ENCODE peak calls at places on chromosomes 12 and 14, in five cellular contexts. Z is lower leg skin; J is WTC11; O is progenitor cell of endocrine pancreas; C is activated naive CD4-positive, alpha-beta T cell treated with anti-CD3 and anti-CD28 coated beads for 36 hours. E is an unnamed sample.

GRCh38 chr12:71299541-71300376 is 139.8 kb upstream of the LGR5 start:
- DNase-seq in Z (no peak), J (no peak), O (no peak), C (no peak), E (no peak)

GRCh38 chr12:77102691-77103090 is 37.3 kb upstream of the E2F7 start:
- DNase-seq in Z (no peak), J (no peak), O (no peak), C (no peak), E (no peak)

GRCh38 chr14:95460647-95461478 is 55.6 kb downstream of the SYNE3 start:
- DNase-seq in Z (no peak), J (peak; percentile 22), O (no peak), C (no peak), E (peak; percentile 25)

GRCh38 chr12:56410768-56411167 is 38.5 kb downstream of the TIMELESS start:
- DNase-seq in Z (no peak), J (no peak), O (no peak), C (no peak), E (no peak)

GRCh38 chr12:107558141-107558815 is 127.3 kb upstream of the PWP1 start:
- DNase-seq in Z (no peak), J (no peak), O (no peak), C (no peak), E (no peak)

GRCh38 chr14:61608245-61609142 is 86.8 kb upstream of the HIF1A start:
- DNase-seq in Z (no peak), J (no peak), O (no peak), C (no peak), E (no peak)

GRCh38 chr12:84840356-84840755 is 72.2 kb downstream of the SLC6A15 start:
- DNase-seq in Z (no peak), J (no peak), O (no peak), C (no peak), E (no peak)

GRCh38 chr12:68867606-68868005 is 59.6 kb downstream of the MDM2 start:
- DNase-seq in Z (no peak), J (peak; percentile 56), O (no peak), C (no peak), E (no peak)

GRCh38 chr14:61662437-61663311 is 32.6 kb upstream of the HIF1A start:
- DNase-seq in Z (peak; percentile 29), J (no peak), O (no peak), C (peak; percentile 79), E (no peak)

GRCh38 chr12:46459111-46459510 is 86.5 kb upstream of the SLC38A2 start:
- DNase-seq in Z (no peak), J (no peak), O (no peak), C (peak; percentile 61), E (no peak)

GRCh38 chr12:10393291-10393690 is 3.5 kb upstream of the KLRK1 start:
- DNase-seq in Z (no peak), J (no peak), O (no peak), C (no peak), E (no peak)

GRCh38 chr12:63206908-63207307 is 55.9 kb upstream of the AVPR1A start:
- DNase-seq in Z (peak; percentile 57), J (no peak), O (no peak), C (no peak), E (no peak)

GRCh38 chr14:64461221-64461620 is 4.1 kb upstream of the AKAP5 start:
- DNase-seq in Z (no peak), J (no peak), O (no peak), C (no peak), E (no peak)

GRCh38 chr14:48341069-48341468 is 665.7 kb upstream of the MDGA2 start:
- DNase-seq in Z (no peak), J (no peak), O (no peak), C (no peak), E (no peak)

GRCh38 chr14:100835278-100836052 is 9.5 kb downstream of the MEG3 start:
- DNase-seq in Z (no peak), J (no peak), O (no peak), C (no peak), E (no peak)

GRCh38 chr14:54177861-54178591 is 218.8 kb upstream of the CDKN3 start:
- DNase-seq in Z (no peak), J (no peak), O (no peak), C (no peak), E (peak; percentile 17)

GRCh38 chr14:23327947-23328744 is 6.9 kb downstream of the PABPN1 start:
- DNase-seq in Z (peak; percentile 65), J (peak; percentile 72), O (peak; percentile 54), C (peak; percentile 85), E (peak; percentile 72)

GRCh38 chr12:53023-53734 is 13.4 kb upstream of the IQSEC3 start:
- DNase-seq in Z (no peak), J (no peak), O (no peak), C (no peak), E (no peak)

GRCh38 chr14:95663226-95663797 is 22.9 kb upstream of the TCL1B start:
- DNase-seq in Z (no peak), J (no peak), O (no peak), C (no peak), E (no peak)

GRCh38 chr12:105483691-105484090 is 153.2 kb downstream of the C12orf75 start:
- DNase-seq in Z (no peak), J (no peak), O (no peak), C (no peak), E (no peak)

GRCh38 chr12:119678459-119678858 is 10.5 kb downstream of the PRKAB1 start:
- DNase-seq in Z (no peak), J (no peak), O (no peak), C (no peak), E (no peak)

GRCh38 chr12:31002361-31002725 is 71.3 kb upstream of the DDX11 start:
- DNase-seq in Z (no peak), J (no peak), O (no peak), C (no peak), E (no peak)

GRCh38 chr14:32939254-32940065 is 781 bp downstream of the NPAS3 start:
- DNase-seq in Z (peak; percentile 56), J (peak; percentile 77), O (peak; percentile 65), C (peak; percentile 60), E (peak; percentile 80)

GRCh38 chr14:73829526-73830431 is 21.9 kb upstream of the PTGR2 start:
- DNase-seq in Z (no peak), J (no peak), O (no peak), C (peak; percentile 71), E (no peak)

GRCh38 chr14:57634335-57634734 is 140.7 kb upstream of the CCDC198 start:
- DNase-seq in Z (no peak), J (no peak), O (no peak), C (no peak), E (no peak)

GRCh38 chr14:22513066-22513812 is 75.8 kb downstream of the DAD1 start:
- DNase-seq in Z (no peak), J (no peak), O (no peak), C (no peak), E (no peak)

GRCh38 chr14:76168531-76168930 is 16.8 kb downstream of the GPATCH2L start:
- DNase-seq in Z (no peak), J (no peak), O (no peak), C (no peak), E (no peak)

GRCh38 chr12:116077431-116077830 is 200.1 kb downstream of the MED13L start:
- DNase-seq in Z (no peak), J (no peak), O (no peak), C (no peak), E (no peak)

GRCh38 chr12:19885987-19886804 is 446.9 kb downstream of the AEBP2 start:
- DNase-seq in Z (no peak), J (no peak), O (no peak), C (no peak), E (no peak)

GRCh38 chr12:47328831-47329545 is 249.2 kb upstream of the AMIGO2 start:
- DNase-seq in Z (no peak), J (no peak), O (no peak), C (peak; percentile 34), E (no peak)

GRCh38 chr12:54993181-54993835 is 8.7 kb upstream of the TESPA1 start:
- DNase-seq in Z (peak; percentile 38), J (peak; percentile 41), O (peak; percentile 15), C (peak; percentile 72), E (peak; percentile 53)

GRCh38 chr12:92199846-92200576 is 54.4 kb upstream of the BTG1 start:
- DNase-seq in Z (no peak), J (no peak), O (no peak), C (no peak), E (no peak)

GRCh38 chr14:106846218-106846617 is 1319.8 kb downstream of the TMEM121 start:
- DNase-seq in Z (no peak), J (no peak), O (no peak), C (no peak), E (no peak)

E was measured in nephron progenitor cell.